ENCODE peak calls at places on chromosomes 2 and 18, in ten cellular contexts. H is IMR-90, V is PC-3, M is Peyer's patch, F is testis, O is spleen, C is sigmoid colon, J is tibial nerve, P is HCT116, S is OCI-LY7. N is an unnamed sample.

GRCh38 chr2:125711081-125711480 is 944.9 kb upstream of the GYPC start:
- DNase-seq in H (no peak), V (no peak), M (no peak), F (no peak), O (no peak), C (no peak), J (no peak), P (no peak), S (no peak), N (no peak)

GRCh38 chr2:45128580-45128997 is 119.3 kb upstream of the SIX2 start:
- DNase-seq in H (peak; percentile 94), V (peak; percentile 99), M (no peak), F (peak; percentile 85), O (no peak), C (no peak), J (no peak), P (no peak), S (no peak), N (no peak)

GRCh38 chr2:159290289-159290907 is 3.9 kb upstream of the WDSUB1 start:
- DNase-seq in H (peak; percentile 94), V (peak; percentile 61), M (no peak), F (no peak), O (peak; percentile 30), C (no peak), J (no peak), P (peak; percentile 51), S (peak; percentile 33), N (peak; percentile 45)

GRCh38 chr2:69149631-69150215 is 136.7 kb downstream of the ANTXR1 start:
- DNase-seq in H (peak; percentile 68), V (no peak), M (no peak), F (peak; percentile 20), O (no peak), C (peak; percentile 84), J (no peak), P (no peak), S (no peak), N (no peak)

GRCh38 chr2:11213090-11213638 is 57.9 kb downstream of the SLC66A3 start:
- DNase-seq in H (peak; percentile 61), V (peak; percentile 28), M (no peak), F (no peak), O (no peak), C (no peak), J (no peak), P (no peak), S (no peak), N (no peak)

GRCh38 chr2:190351955-190352354 is 8.6 kb downstream of the INPP1 start:
- DNase-seq in H (no peak), V (no peak), M (no peak), F (no peak), O (no peak), C (no peak), J (no peak), P (no peak), S (no peak), N (no peak)

GRCh38 chr18:58025733-58026132 is 18.3 kb upstream of the NEDD4L start:
- DNase-seq in H (peak; percentile 58), V (no peak), M (no peak), F (no peak), O (no peak), C (no peak), J (no peak), P (no peak), S (no peak), N (no peak)

GRCh38 chr18:33745396-33745795 is 167.4 kb downstream of the ASXL3 start:
- DNase-seq in H (no peak), V (no peak), M (no peak), F (no peak), O (no peak), C (peak; percentile 27), J (no peak), P (no peak), S (no peak), N (no peak)

GRCh38 chr2:66794115-66794514 is 359.2 kb downstream of the MEIS1 start:
- DNase-seq in H (no peak), V (no peak), M (no peak), F (no peak), O (no peak), C (peak; percentile 65), J (no peak), P (no peak), S (no peak), N (no peak)

GRCh38 chr2:72378737-72379346 is 231.2 kb upstream of the CYP26B1 start:
- DNase-seq in H (no peak), V (peak; percentile 54), M (no peak), F (no peak), O (no peak), C (no peak), J (no peak), P (no peak), S (no peak), N (no peak)

GRCh38 chr2:1731963-1732768 is 12.1 kb downstream of the PXDN start:
- DNase-seq in H (peak; percentile 92), V (no peak), M (peak; percentile 38), F (peak; percentile 18), O (no peak), C (peak; percentile 87), J (no peak), P (no peak), S (no peak), N (no peak)

GRCh38 chr18:13452851-13453524 is 234.4 kb downstream of the LDLRAD4 start:
- DNase-seq in H (no peak), V (no peak), M (no peak), F (no peak), O (no peak), C (peak; percentile 38), J (no peak), P (no peak), S (no peak), N (no peak)

GRCh38 chr2:142180820-142181533 is 50.2 kb upstream of the LRP1B start:
- DNase-seq in H (peak; percentile 12), V (peak; percentile 24), M (no peak), F (peak; percentile 75), O (peak; percentile 48), C (no peak), J (no peak), P (peak; percentile 48), S (peak; percentile 10), N (no peak)

GRCh38 chr18:78924301-78925192 is 55.1 kb upstream of the SALL3 start:
- DNase-seq in H (no peak), V (no peak), M (no peak), F (no peak), O (no peak), C (peak; percentile 53), J (no peak), P (no peak), S (no peak), N (no peak)

GRCh38 chr18:45413180-45413836 is 202.0 kb upstream of the SLC14A2 start:
- DNase-seq in H (no peak), V (no peak), M (no peak), F (no peak), O (no peak), C (no peak), J (no peak), P (no peak), S (no peak), N (no peak)

GRCh38 chr18:33282709-33283333 is 157.7 kb downstream of the CCDC178 start:
- DNase-seq in H (no peak), V (no peak), M (no peak), F (no peak), O (peak; percentile 68), C (no peak), J (no peak), P (no peak), S (no peak), N (no peak)

GRCh38 chr18:48771641-48772380 is 179.0 kb downstream of the SMAD7 start:
- DNase-seq in H (no peak), V (no peak), M (no peak), F (no peak), O (no peak), C (no peak), J (no peak), P (no peak), S (no peak), N (no peak)
- H3K4me1 ChIP-seq in H (peaks cover 9% of the 10 kb centered on the region), V (no peaks in the 10 kb centered on the region), M (no peaks in the 10 kb centered on the region), F (peaks cover 3% of the 10 kb centered on the region), O (peaks cover 4% of the 10 kb centered on the region), C (peaks cover 25% of the 10 kb centered on the region), J (no peaks in the 10 kb centered on the region), P (no peaks in the 10 kb centered on the region), S (peaks cover 3% of the 10 kb centered on the region), N (no peaks in the 10 kb centered on the region)

DNA sequence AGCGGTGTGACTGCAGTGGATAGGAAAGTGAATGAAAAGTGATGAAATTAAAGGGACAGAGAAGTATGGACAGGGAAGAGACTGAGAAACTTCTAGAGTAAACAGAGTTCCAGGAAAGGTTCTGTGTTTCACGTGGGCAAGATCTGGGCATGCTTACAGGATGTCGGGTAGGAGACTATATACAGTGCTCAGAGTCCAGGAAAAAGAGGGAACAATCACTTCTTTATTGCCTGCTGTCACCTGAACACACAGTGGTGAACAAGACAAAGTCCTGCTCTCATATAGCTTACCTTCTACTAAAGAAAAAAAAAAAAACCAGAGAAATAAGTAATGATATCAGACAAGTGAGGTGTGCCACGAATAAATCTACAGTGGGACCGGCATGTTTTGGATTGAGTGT is 2.4 kb downstream of the LRPPRC start:
- DNase-seq in H (no peak), V (no peak), M (no peak), F (no peak), O (no peak), C (no peak), J (no peak), P (no peak), S (no peak), N (no peak)
- H3K4me3 ChIP-seq in H (no peak overlapping the region), V (peak overlapping the region; percentile 89), M (no peak overlapping the region), F (no peak overlapping the region), O (no peak overlapping the region), C (no peak overlapping the region), J (no peak overlapping the region), P (no peak overlapping the region), S (no peak overlapping the region), N (no peak overlapping the region)

DNA sequence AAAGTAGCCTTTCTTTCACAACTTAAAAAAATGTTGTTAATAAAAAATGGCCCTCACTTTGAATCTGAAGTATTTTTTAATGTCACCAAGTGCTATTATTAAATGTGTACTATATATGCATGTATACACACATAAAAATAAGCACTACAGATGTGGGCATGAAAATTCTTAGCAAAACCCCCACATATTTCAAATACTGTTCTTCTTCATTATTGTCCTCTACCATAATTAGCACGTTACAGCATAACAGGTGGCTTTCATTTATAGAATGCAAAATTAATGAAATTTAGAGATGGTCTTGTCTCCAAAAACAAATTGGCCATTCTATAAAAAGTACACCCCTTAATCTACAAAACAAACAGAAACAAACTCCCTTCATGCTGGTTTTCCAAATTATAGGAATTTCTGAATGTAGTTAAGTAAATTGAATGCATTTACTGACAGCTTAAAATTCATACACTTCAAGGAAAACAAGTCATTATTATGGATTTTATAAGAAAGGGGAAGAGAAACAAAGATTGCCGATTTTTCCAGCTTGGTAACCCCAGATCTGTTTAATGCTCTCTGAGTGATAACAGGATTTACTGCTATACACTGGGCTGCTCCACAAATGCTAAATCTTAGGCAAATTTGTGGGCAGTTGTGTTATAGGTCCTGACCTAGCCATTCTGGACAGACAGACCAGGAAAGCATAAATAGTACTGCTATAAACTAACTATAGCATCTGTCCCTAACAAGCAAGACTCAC is 67.2 kb downstream of the SPRED2 start:
- DNase-seq in H (no peak), V (no peak), M (no peak), F (no peak), O (no peak), C (no peak), J (no peak), P (no peak), S (peak; percentile 57), N (no peak)
- H3K4me1 ChIP-seq in H (peaks cover 14% of the 10 kb centered on the region), V (peaks cover 50% of the 10 kb centered on the region), M (no peaks in the 10 kb centered on the region), F (peaks cover 4% of the 10 kb centered on the region), O (peaks cover 23% of the 10 kb centered on the region), C (peaks cover 25% of the 10 kb centered on the region), J (no peaks in the 10 kb centered on the region), P (peaks cover 58% of the 10 kb centered on the region), S (peaks cover 95% of the 10 kb centered on the region), N (no peaks in the 10 kb centered on the region)

GRCh38 chr2:96913117-96913397 is 43.2 kb upstream of the SEMA4C start:
- DNase-seq in H (no peak), V (no peak), M (no peak), F (no peak), O (no peak), C (no peak), J (no peak), P (no peak), S (no peak), N (no peak)
- H3K4me3 ChIP-seq in H (no peak overlapping the region), V (no peak overlapping the region), M (peak overlapping the region; percentile 15), F (no peak overlapping the region), O (no peak overlapping the region), C (no peak overlapping the region), J (no peak overlapping the region), P (no peak overlapping the region), S (no peak overlapping the region), N (peak overlapping the region; percentile 68)

N was measured in naive thymus-derived CD4-positive, alpha-beta T cell.